ENCODE peak calls at places on chromosome 15, in ten cellular contexts. M, O, Y, G, X, A, Z, U, F and W are unnamed samples.

GRCh38 chr15:59791079-59791478 is 102.0 kb upstream of the BNIP2 start:
- DNase-seq in M (no peak), O (no peak), Y (no peak), G (no peak), X (no peak), A (no peak), Z (peak), U (no peak), F (no peak), W (no peak)

GRCh38 chr15:71357357-71357756 is 242.1 kb downstream of the THSD4 start:
- DNase-seq in M (no peak), O (no peak), Y (no peak), G (no peak), X (no peak), A (no peak), Z (no peak), U (no peak), F (no peak), W (no peak)

GRCh38 chr15:31200735-31201151 is 99.2 kb upstream of the TRPM1 start:
- DNase-seq in M (no peak), O (no peak), Y (peak), G (peak), X (peak), A (no peak), Z (peak), U (no peak), F (peak), W (peak)

GRCh38 chr15:82851331-82851850 is 42.0 kb downstream of the WHAMM start:
- DNase-seq in M (no peak), O (no peak), Y (no peak), G (no peak), X (no peak), A (no peak), Z (no peak), U (no peak), F (no peak), W (no peak)

GRCh38 chr15:71259866-71260265 is 144.6 kb downstream of the THSD4 start:
- DNase-seq in M (no peak), O (no peak), Y (no peak), G (no peak), X (no peak), A (no peak), Z (no peak), U (no peak), F (no peak), W (no peak)

GRCh38 chr15:37260255-37260654 is 159.9 kb upstream of the MEIS2 start:
- DNase-seq in M (no peak), O (no peak), Y (no peak), G (no peak), X (no peak), A (no peak), Z (no peak), U (no peak), F (no peak), W (no peak)

GRCh38 chr15:31866248-31866647 is 164.1 kb upstream of the CHRNA7 start:
- DNase-seq in M (no peak), O (no peak), Y (no peak), G (no peak), X (no peak), A (no peak), Z (no peak), U (no peak), F (no peak), W (no peak)

GRCh38 chr15:77335298-77335697 is 84.6 kb downstream of the PEAK1 start:
- DNase-seq in M (no peak), O (no peak), Y (peak), G (peak), X (no peak), A (peak), Z (peak), U (no peak), F (no peak), W (no peak)

GRCh38 chr15:65416845-65417416 is 5.8 kb downstream of the IGDCC4 start:
- DNase-seq in M (no peak), O (no peak), Y (no peak), G (peak), X (no peak), A (no peak), Z (no peak), U (no peak), F (no peak), W (peak)

GRCh38 chr15:93986400-93986984 is 244.9 kb upstream of the MCTP2 start:
- DNase-seq in M (no peak), O (no peak), Y (no peak), G (no peak), X (no peak), A (peak), Z (no peak), U (no peak), F (no peak), W (no peak)